ENCODE peak calls at places on chromosomes 13 and 19, in five cellular contexts. F, P, N, S and W are unnamed samples.

GRCh38 chr13:114194853-114195252 is 15.8 kb downstream of the CFAP97D2 start:
- DNase-seq in F (no peak), P (no peak), N (no peak), S (no peak), W (no peak)

GRCh38 chr19:49712397-49712859 is 21.5 kb downstream of the CPT1C start:
- DNase-seq in P (peak), N (no peak), S (no peak), F (no peak), W (no peak)

GRCh38 chr19:35717665-35718344 is at the start of gene KMT2B:
- DNase-seq in P (peak), S (no peak), N (no peak), F (peak), W (peak)

GRCh38 chr13:60369242-60369641 is 27.8 kb upstream of the TDRD3 start:
- DNase-seq in S (no peak), F (no peak), P (no peak), N (no peak), W (no peak)

GRCh38 chr13:110275931-110276552 is 30.9 kb downstream of the COL4A1 start:
- DNase-seq in F (no peak), N (no peak), S (no peak), P (no peak), W (no peak)

GRCh38 chr13:95643814-95644598 is 500 bp downstream of the DZIP1 start:
- DNase-seq in N (no peak), P (peak), F (no peak), S (peak), W (peak)

GRCh38 chr13:64154514-64154913 is 2738.9 kb upstream of the PCDH20 start:
- DNase-seq in P (no peak), N (no peak), S (no peak), F (no peak), W (no peak)

GRCh38 chr19:15640294-15640903 is at the start of gene CYP4F3:
- DNase-seq in S (no peak), N (no peak), F (no peak), P (no peak), W (no peak)

GRCh38 chr19:16571689-16572331 is 405 bp downstream of the SLC35E1 start:
- DNase-seq in F (no peak), P (peak), N (no peak), S (no peak), W (peak)

GRCh38 chr19:48608798-48609263 is 2.3 kb downstream of the SPACA4 start:
- DNase-seq in P (peak), N (peak), F (no peak), S (peak), W (peak)

GRCh38 chr19:28836366-28836765 is 376.6 kb downstream of the UQCRFS1 start:
- DNase-seq in S (no peak), F (no peak), P (no peak), N (no peak), W (no peak)

GRCh38 chr13:47463726-47464125 is 537.3 kb downstream of the SUCLA2 start:
- DNase-seq in F (no peak), S (peak), P (peak), N (no peak), W (no peak)

GRCh38 chr19:4456566-4456842 is 1.1 kb downstream of the UBXN6 start:
- DNase-seq in P (no peak), S (peak), N (no peak), F (no peak), W (no peak)

GRCh38 chr13:98466634-98467236 is 110.2 kb downstream of the STK24 start:
- DNase-seq in P (peak), S (peak), N (peak), F (no peak), W (no peak)

GRCh38 chr13:38166121-38166520 is 183.5 kb upstream of the UFM1 start:
- DNase-seq in F (no peak), N (no peak), S (peak), P (no peak), W (no peak)

GRCh38 chr19:56838930-56839664 is 1.4 kb downstream of the PEG3 start:
- DNase-seq in N (no peak), S (peak), P (no peak), F (no peak), W (no peak)

GRCh38 chr13:105202384-105202783 is 1333.1 kb downstream of the EFNB2 start:
- DNase-seq in S (peak), P (no peak), F (no peak), N (no peak), W (no peak)

GRCh38 chr19:11052391-11052790 is 36.9 kb upstream of the LDLR start:
- DNase-seq in N (no peak), F (no peak), P (no peak), S (no peak), W (no peak)

GRCh38 chr13:112464720-112465119 is 88.6 kb downstream of the SPACA7 start:
- DNase-seq in F (no peak), P (no peak), N (no peak), S (no peak), W (no peak)

GRCh38 chr19:39416626-39417120 is 4.2 kb downstream of the PLEKHG2 start:
- DNase-seq in P (no peak), N (no peak), S (no peak), F (no peak), W (no peak)

GRCh38 chr13:62846302-62846701 is 1430.7 kb upstream of the PCDH20 start:
- DNase-seq in N (no peak), S (no peak), P (no peak), F (no peak), W (no peak)

GRCh38 chr19:10431254-10431942 is 11.1 kb downstream of the PDE4A start:
- DNase-seq in P (peak), F (no peak), N (no peak), S (no peak), W (peak)

GRCh38 chr19:43316591-43317319 is 36.7 kb upstream of the CD177 start:
- DNase-seq in F (no peak), P (peak), S (no peak), N (no peak), W (no peak)

GRCh38 chr19:12495002-12495802 is 10.6 kb upstream of the ZNF709 start:
- DNase-seq in F (peak), P (peak), S (peak), N (peak), W (peak)

GRCh38 chr13:73138967-73139491 is 80.2 kb downstream of the KLF5 start:
- DNase-seq in S (no peak), P (no peak), N (no peak), F (no peak), W (no peak)